ENCODE peak calls at places on chromosomes 2 and 18, in eight cellular contexts. K, H, G, S, R, O, Y and U are unnamed samples.
A peak's percentile ranks its signal among the peaks of the same experiment; 100 is the strongest.

GRCh38 chr2:24315669-24316068 is 44.7 kb downstream of the ITSN2 start:
- DNase-seq in K (no peak), H (no peak), G (no peak), S (no peak), R (no peak), O (no peak), Y (no peak), U (no peak)

GRCh38 chr2:173963817-173964564 is 1.2 kb downstream of the SP3 start:
- DNase-seq in K (peak; percentile 90), H (peak; percentile 93), G (peak; percentile 91), S (peak; percentile 88), R (peak; percentile 82), O (peak; percentile 92), Y (peak; percentile 83), U (peak; percentile 88)

GRCh38 chr2:157327621-157328102 is 2.0 kb upstream of the ERMN start:
- DNase-seq in K (peak; percentile 78), H (peak; percentile 72), G (peak; percentile 89), S (peak; percentile 72), R (peak; percentile 74), O (peak; percentile 81), Y (peak; percentile 65), U (peak; percentile 52)

GRCh38 chr18:596288-596881 is 403 bp upstream of the CLUL1 start:
- DNase-seq in K (no peak), H (no peak), G (peak; percentile 82), S (no peak), R (no peak), O (no peak), Y (no peak), U (no peak)

GRCh38 chr18:79560042-79560860 is 119.4 kb upstream of the CTDP1 start:
- DNase-seq in K (no peak), H (no peak), G (peak; percentile 14), S (no peak), R (no peak), O (no peak), Y (no peak), U (no peak)

GRCh38 chr18:6370410-6370809 is 44.3 kb downstream of the L3MBTL4 start:
- DNase-seq in K (no peak), H (no peak), G (no peak), S (no peak), R (no peak), O (no peak), Y (no peak), U (no peak)

GRCh38 chr2:175167076-175167791 is 769 bp downstream of the ATF2 start:
- DNase-seq in K (no peak), H (peak; percentile 35), G (peak; percentile 41), S (no peak), R (peak; percentile 23), O (peak; percentile 78), Y (peak; percentile 61), U (no peak)

GRCh38 chr18:23838801-23839366 is 149.6 kb downstream of the LAMA3 start:
- DNase-seq in K (no peak), H (no peak), G (no peak), S (no peak), R (no peak), O (no peak), Y (peak; percentile 37), U (no peak)

GRCh38 chr2:54329482-54330225 is 73.6 kb upstream of the TSPYL6 start:
- DNase-seq in K (no peak), H (no peak), G (no peak), S (no peak), R (no peak), O (no peak), Y (peak; percentile 66), U (no peak)

GRCh38 chr2:46909771-46910419 is 5.7 kb downstream of the MCFD2 start:
- DNase-seq in K (no peak), H (no peak), G (no peak), S (no peak), R (no peak), O (no peak), Y (peak; percentile 50), U (no peak)

GRCh38 chr2:609520-610280 is 67.5 kb downstream of the TMEM18 start:
- DNase-seq in K (no peak), H (no peak), G (peak; percentile 9), S (no peak), R (no peak), O (peak; percentile 38), Y (no peak), U (no peak)

GRCh38 chr2:56199492-56199891 is 15.7 kb downstream of the CCDC85A start:
- DNase-seq in K (no peak), H (no peak), G (no peak), S (no peak), R (no peak), O (no peak), Y (peak; percentile 10), U (no peak)

GRCh38 chr2:200225943-200226342 is 80.5 kb upstream of the SPATS2L start:
- DNase-seq in K (no peak), H (no peak), G (no peak), S (no peak), R (no peak), O (no peak), Y (no peak), U (no peak)

GRCh38 chr18:12079504-12080237 is 14.0 kb upstream of the ANKRD62 start:
- DNase-seq in K (no peak), H (peak; percentile 22), G (no peak), S (no peak), R (no peak), O (no peak), Y (peak; percentile 91), U (no peak)

GRCh38 chr2:183069174-183069573 is 9.4 kb upstream of the DUSP19 start:
- DNase-seq in K (no peak), H (no peak), G (no peak), S (no peak), R (no peak), O (no peak), Y (no peak), U (no peak)

GRCh38 chr2:219171231-219171651 is 1.4 kb upstream of the SLC23A3 start:
- DNase-seq in K (no peak), H (peak; percentile 27), G (peak; percentile 63), S (no peak), R (peak; percentile 59), O (peak; percentile 79), Y (peak; percentile 76), U (peak; percentile 24)

GRCh38 chr2:1744446-1745170 is at the start of gene PXDN:
- DNase-seq in K (no peak), H (peak; percentile 76), G (peak; percentile 59), S (no peak), R (no peak), O (peak; percentile 77), Y (peak; percentile 48), U (no peak)

GRCh38 chr18:79068299-79068945 is 772 bp upstream of the ATP9B start:
- DNase-seq in K (peak; percentile 46), H (no peak), G (no peak), S (peak; percentile 20), R (peak; percentile 19), O (peak; percentile 83), Y (no peak), U (no peak)

GRCh38 chr2:79977782-79978181 is 326.8 kb downstream of the LRRTM1 start:
- DNase-seq in K (no peak), H (no peak), G (no peak), S (no peak), R (no peak), O (no peak), Y (no peak), U (no peak)

GRCh38 chr2:7759898-7760297 is 842.7 kb downstream of the RNF144A start:
- DNase-seq in K (no peak), H (no peak), G (no peak), S (no peak), R (no peak), O (no peak), Y (no peak), U (no peak)
- H3K27ac ChIP-seq in K (no peak overlapping the region), H (no peak overlapping the region), G (no peak overlapping the region), S (no peak overlapping the region), R (no peak overlapping the region), O (no peak overlapping the region), Y (no peak overlapping the region), U (no peak overlapping the region)

GRCh38 chr2:31567679-31568078 is 13.1 kb downstream of the SRD5A2 start:
- DNase-seq in K (no peak), H (no peak), G (no peak), S (no peak), R (no peak), O (no peak), Y (no peak), U (no peak)

GRCh38 chr2:31568585-31569201 is 12.0 kb downstream of the SRD5A2 start:
- DNase-seq in K (no peak), H (no peak), G (no peak), S (no peak), R (no peak), O (no peak), Y (no peak), U (no peak)

GRCh38 chr2:31561823-31562222 is 18.9 kb downstream of the SRD5A2 start:
- DNase-seq in K (no peak), H (no peak), G (no peak), S (no peak), R (no peak), O (no peak), Y (no peak), U (no peak)

GRCh38 chr2:31558401-31559295 is 22.1 kb downstream of the SRD5A2 start:
- DNase-seq in K (no peak), H (no peak), G (no peak), S (no peak), R (no peak), O (no peak), Y (no peak), U (no peak)

GRCh38 chr2:31563273-31563839 is 17.4 kb downstream of the SRD5A2 start:
- DNase-seq in K (no peak), H (no peak), G (no peak), S (no peak), R (no peak), O (no peak), Y (no peak), U (no peak)
- H3K27ac ChIP-seq in K (no peak overlapping the region), H (no peak overlapping the region), G (no peak overlapping the region), S (no peak overlapping the region), R (no peak overlapping the region), O (no peak overlapping the region), Y (no peak overlapping the region), U (no peak overlapping the region)

GRCh38 chr2:28232267-28232666 is 160.4 kb upstream of the FOSL2 start:
- DNase-seq in K (no peak), H (no peak), G (no peak), S (no peak), R (no peak), O (no peak), Y (no peak), U (no peak)
- H3K27ac ChIP-seq in K (no peak overlapping the region), H (no peak overlapping the region), G (no peak overlapping the region), S (no peak overlapping the region), R (no peak overlapping the region), O (no peak overlapping the region), Y (no peak overlapping the region), U (no peak overlapping the region)

GRCh38 chr2:211408485-211408884 is 852.1 kb downstream of the CPS1 start:
- DNase-seq in K (no peak), H (no peak), G (no peak), S (no peak), R (no peak), O (no peak), Y (peak; percentile 18), U (no peak)
- H3K27ac ChIP-seq in K (no peak overlapping the region), H (peak overlapping the region; percentile 15), G (no peak overlapping the region), S (no peak overlapping the region), R (no peak overlapping the region), O (no peak overlapping the region), Y (peak overlapping the region; percentile 84), U (no peak overlapping the region)